ENCODE peak calls at places on chromosome 17, in four cellular contexts. C is GM12878, R is H1, D is HepG2. F is an unnamed sample.

GRCh38 chr17:1169471-1169908 is 10.3 kb downstream of the ABR start:
- DNase-seq in C (no peak), R (no peak), D (no peak), F (no peak)

GRCh38 chr17:1967092-1967662 is 58.0 kb downstream of the RTN4RL1 start:
- DNase-seq in C (no peak), R (peak), D (no peak), F (no peak)

GRCh38 chr17:15999974-16000827 is 577 bp downstream of the TTC19 start:
- DNase-seq in C (no peak), R (no peak), D (peak), F (no peak)

GRCh38 chr17:29726721-29727252 is 104.1 kb upstream of the CORO6 start:
- DNase-seq in C (peak), R (no peak), D (no peak), F (peak)

GRCh38 chr17:41785091-41785875 is 1.2 kb downstream of the JUP start:
- DNase-seq in C (no peak), R (peak), D (no peak), F (peak)

GRCh38 chr17:33464669-33465275 is 171.7 kb upstream of the ASIC2 start:
- DNase-seq in C (no peak), R (no peak), D (no peak), F (peak)

GRCh38 chr17:76710863-76711611 is at the start of gene MXRA7:
- DNase-seq in C (no peak), R (peak), D (no peak), F (peak)

GRCh38 chr17:76397687-76398522 is 13.5 kb downstream of the SPHK1 start:
- DNase-seq in C (peak), R (peak), D (peak), F (peak)

GRCh38 chr17:4899341-4900230 is at the start of gene C17orf107:
- DNase-seq in C (no peak), R (no peak), D (no peak), F (no peak)

GRCh38 chr17:73010414-73010813 is 82.1 kb downstream of the SLC39A11 start:
- DNase-seq in C (no peak), R (no peak), D (peak), F (no peak)

GRCh38 chr17:27247071-27247957 is 46.6 kb upstream of the WSB1 start:
- DNase-seq in C (no peak), R (no peak), D (peak), F (no peak)

GRCh38 chr17:81983011-81983638 is 5.7 kb downstream of the ASPSCR1 start:
- DNase-seq in C (no peak), R (no peak), D (no peak), F (no peak)

GRCh38 chr17:83050651-83051422 is 28.6 kb upstream of the METRNL start:
- DNase-seq in C (no peak), R (peak), D (no peak), F (no peak)

GRCh38 chr17:15398291-15398690 is 56.9 kb upstream of the TEKT3 start:
- DNase-seq in C (no peak), R (no peak), D (no peak), F (no peak)

GRCh38 chr17:83067071-83067717 is 12.2 kb upstream of the METRNL start:
- DNase-seq in C (no peak), R (peak), D (no peak), F (no peak)

GRCh38 chr17:28524476-28525415 is 18.6 kb downstream of the FOXN1 start:
- DNase-seq in C (no peak), R (no peak), D (peak), F (no peak)

GRCh38 chr17:50533720-50534148 is 1.2 kb downstream of the EPN3 start:
- DNase-seq in C (no peak), R (peak), D (no peak), F (no peak)

GRCh38 chr17:21034350-21035235 is 8.2 kb downstream of the USP22 start:
- DNase-seq in C (peak), R (no peak), D (no peak), F (no peak)

GRCh38 chr17:35086931-35087573 is 23.5 kb upstream of the RFFL start:
- DNase-seq in C (no peak), R (no peak), D (peak), F (no peak)

GRCh38 chr17:57523926-57524634 is 221.0 kb downstream of the CCDC182 start:
- DNase-seq in C (no peak), R (no peak), D (no peak), F (no peak)

GRCh38 chr17:61058066-61058465 is 341.6 kb upstream of the TBX2 start:
- DNase-seq in C (no peak), R (no peak), D (no peak), F (no peak)

GRCh38 chr17:50472286-50472685 is 3.6 kb upstream of the CHAD start:
- DNase-seq in C (no peak), R (no peak), D (no peak), F (no peak)

GRCh38 chr17:40326014-40326831 is 17.2 kb downstream of the RARA start:
- DNase-seq in C (no peak), R (no peak), D (peak), F (no peak)

GRCh38 chr17:59848778-59849177 is 44.0 kb downstream of the TUBD1 start:
- DNase-seq in C (no peak), R (no peak), D (peak), F (no peak)

DNA sequence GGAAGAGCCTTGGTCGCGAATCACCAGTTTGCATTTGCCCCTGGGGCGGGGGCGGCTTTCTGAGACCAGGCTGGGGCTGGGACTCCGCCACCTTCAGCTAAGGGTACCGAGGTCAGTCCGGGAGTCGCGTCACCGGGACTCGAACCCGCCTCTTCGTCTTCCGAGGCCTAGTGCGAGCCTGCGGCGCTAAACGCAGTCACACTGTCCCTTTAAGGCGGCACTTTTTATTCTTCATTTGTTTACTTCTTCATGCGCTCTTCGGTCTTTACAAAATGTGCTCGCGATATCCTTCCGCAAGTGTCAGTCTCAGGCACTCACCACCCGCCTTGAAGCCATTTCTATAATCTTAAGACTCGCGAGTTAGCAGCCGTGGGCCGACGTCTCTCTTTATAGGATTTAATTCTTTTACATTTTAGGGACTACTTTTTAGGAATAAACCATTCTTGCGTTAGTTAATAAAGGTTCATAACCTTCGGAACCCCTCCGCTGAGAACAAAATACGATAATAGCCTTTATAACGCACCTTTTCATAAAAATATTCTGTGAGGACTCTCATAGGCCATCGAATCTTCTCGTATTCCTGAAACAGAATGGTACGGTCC is 593 bp upstream of the HEXIM1 start:
- DNase-seq in C (peak), R (peak), D (peak), F (peak)
- TF ChIP-seq EP300 in C (peak), R (peak), D (peak), F (peak)

GRCh38 chr17:8147805-8148404 is 4.3 kb downstream of the PER1 start:
- DNase-seq in C (no peak), R (no peak), D (no peak), F (no peak)

GRCh38 chr17:8148560-8148959 is 3.6 kb downstream of the PER1 start:
- DNase-seq in C (no peak), R (no peak), D (no peak), F (no peak)

GRCh38 chr17:8145811-8146210 is 6.4 kb downstream of the PER1 start:
- DNase-seq in C (no peak), R (no peak), D (no peak), F (no peak)

GRCh38 chr17:8146381-8147140 is 5.6 kb downstream of the PER1 start:
- DNase-seq in C (no peak), R (no peak), D (no peak), F (no peak)

DNA sequence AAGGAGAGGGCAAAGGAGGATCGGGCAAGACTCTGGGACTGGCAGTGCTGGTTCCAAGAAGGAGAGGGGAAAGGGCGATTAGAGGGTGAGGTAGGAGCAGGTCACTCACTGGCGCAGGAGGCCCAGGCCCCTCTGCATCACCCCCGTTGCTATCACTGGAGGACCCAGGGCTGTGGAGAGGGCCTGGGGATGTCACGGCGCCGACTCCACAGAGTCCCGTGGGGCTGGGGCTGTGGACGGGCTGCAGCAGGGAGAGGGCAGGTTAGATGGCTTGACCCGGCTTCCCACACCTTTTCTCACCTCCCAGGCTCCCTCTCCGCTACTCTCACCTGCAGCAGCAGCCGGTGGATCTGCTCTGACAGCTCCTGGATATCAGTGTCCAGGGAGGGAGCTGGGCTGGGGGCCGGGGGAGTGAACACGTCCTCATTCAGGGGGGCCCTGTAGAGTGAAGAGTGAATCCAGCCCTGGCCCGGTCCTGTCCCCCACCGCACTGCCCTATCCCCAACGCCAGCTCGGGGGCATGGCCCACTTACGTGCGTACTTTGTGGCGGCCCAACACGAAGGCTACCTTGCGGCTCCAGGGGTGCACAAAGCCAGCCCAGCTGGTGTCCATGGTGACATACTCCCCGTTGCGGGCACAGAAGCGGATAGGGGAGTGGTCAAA is 4.9 kb downstream of the PER1 start:
- DNase-seq in C (no peak), R (no peak), D (no peak), F (no peak)
- TF ChIP-seq KDM1A in C (no peak), R (no peak), D (no peak), F (no peak)

DNA sequence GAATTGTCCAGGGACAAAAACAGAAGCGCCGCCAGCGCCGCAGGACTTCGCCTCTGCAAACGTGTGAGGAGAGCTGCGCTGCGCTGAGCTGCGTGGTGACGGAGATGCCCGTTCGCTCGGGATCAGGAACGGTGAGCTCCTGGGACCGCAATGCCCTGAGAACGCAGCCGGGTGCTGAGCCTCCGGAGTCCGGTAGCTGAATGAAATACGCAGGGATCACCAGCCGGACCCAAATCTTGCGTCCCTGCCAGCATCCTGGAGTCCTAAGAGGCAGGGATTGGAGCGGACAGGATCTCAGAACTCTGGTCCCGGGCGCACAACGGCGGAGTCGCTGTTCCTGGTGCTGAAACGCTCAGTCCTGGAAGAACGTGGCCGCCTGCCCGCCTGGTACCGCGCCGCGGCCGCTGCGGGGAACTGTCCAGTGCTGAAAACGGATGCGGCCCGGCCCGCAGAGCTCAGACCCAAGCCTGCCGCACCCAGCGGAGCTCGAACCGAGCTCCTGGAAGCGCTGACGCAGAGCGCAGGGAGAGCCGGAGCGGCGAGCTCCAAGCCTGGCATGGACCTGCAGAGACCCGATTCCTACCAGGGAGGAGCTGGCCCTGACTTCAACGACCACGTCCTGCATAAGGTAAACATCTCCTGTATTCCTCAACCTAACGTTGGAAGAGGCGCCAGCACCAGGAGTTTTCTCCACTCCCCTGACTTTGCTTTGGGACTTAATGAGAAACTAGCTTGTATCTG is 41.5 kb downstream of the CD300LF start:
- DNase-seq in C (no peak), R (peak), D (peak), F (peak)
- TF ChIP-seq JUND in C (no peak), R (no peak), D (peak), F (no peak)

GRCh38 chr17:71632328-71632727 is 488.5 kb upstream of the SOX9 start:
- DNase-seq in C (no peak), R (no peak), D (no peak), F (no peak)
- TF ChIP-seq EP300 in C (no peak), R (no peak), D (no peak), F (no peak)

F was measured in K562.